ENCODE peak calls at places on chromosome 16, in eight cellular contexts. One of them, this sample, is unnamed.

GRCh38 chr16:77273-77806 is 685 bp upstream of the MPG start:
- DNase-seq in lower lobe of right lung: peak; percentile 77
- DNase-seq in colonic mucosa: peak; percentile 56
- DNase-seq in astrocyte of the spinal cord: peak; percentile 54
- DNase-seq in endothelial cell: peak; percentile 61
- DNase-seq in HCT116: no peak
- DNase-seq in mesothelial cell of epicardium: no peak
- DNase-seq in K562: peak; percentile 75
- DNase-seq in this sample: peak; percentile 65

GRCh38 chr16:2042666-2043295 is 4.9 kb downstream of the NTHL1 start:
- DNase-seq in endothelial cell: no peak
- DNase-seq in astrocyte of the spinal cord: no peak
- DNase-seq in mesothelial cell of epicardium: no peak
- DNase-seq in colonic mucosa: peak; percentile 62
- DNase-seq in lower lobe of right lung: no peak
- DNase-seq in HCT116: no peak
- DNase-seq in K562: peak; percentile 61
- DNase-seq in this sample: peak; percentile 15

GRCh38 chr16:71610936-71611871 is 14.8 kb upstream of the MARVELD3 start:
- DNase-seq in lower lobe of right lung: peak; percentile 83
- DNase-seq in endothelial cell: peak; percentile 96
- DNase-seq in astrocyte of the spinal cord: peak; percentile 47
- DNase-seq in HCT116: peak; percentile 59
- DNase-seq in colonic mucosa: peak; percentile 73
- DNase-seq in mesothelial cell of epicardium: peak; percentile 76
- DNase-seq in K562: peak; percentile 85
- DNase-seq in this sample: peak; percentile 94

GRCh38 chr16:5490499-5490898 is 392.9 kb upstream of the EEF2KMT start:
- DNase-seq in lower lobe of right lung: peak; percentile 52
- DNase-seq in K562: peak; percentile 59
- DNase-seq in endothelial cell: peak; percentile 79
- DNase-seq in astrocyte of the spinal cord: no peak
- DNase-seq in colonic mucosa: peak; percentile 55
- DNase-seq in mesothelial cell of epicardium: peak; percentile 53
- DNase-seq in HCT116: peak; percentile 15
- DNase-seq in this sample: peak; percentile 79

GRCh38 chr16:70685938-70686375 is at the start of gene MTSS2:
- DNase-seq in colonic mucosa: peak; percentile 66
- DNase-seq in endothelial cell: peak; percentile 78
- DNase-seq in HCT116: peak; percentile 35
- DNase-seq in astrocyte of the spinal cord: peak; percentile 91
- DNase-seq in lower lobe of right lung: peak; percentile 86
- DNase-seq in mesothelial cell of epicardium: peak; percentile 89
- DNase-seq in K562: peak; percentile 95
- DNase-seq in this sample: peak; percentile 84

GRCh38 chr16:30837904-30838303 is 50.9 kb upstream of the ZNF629 start:
- DNase-seq in lower lobe of right lung: no peak
- DNase-seq in HCT116: no peak
- DNase-seq in colonic mucosa: no peak
- DNase-seq in mesothelial cell of epicardium: no peak
- DNase-seq in astrocyte of the spinal cord: no peak
- DNase-seq in endothelial cell: no peak
- DNase-seq in K562: no peak
- DNase-seq in this sample: no peak

GRCh38 chr16:66520406-66521194 is 29.3 kb downstream of the TK2 start:
- DNase-seq in K562: no peak
- DNase-seq in HCT116: no peak
- DNase-seq in colonic mucosa: no peak
- DNase-seq in endothelial cell: no peak
- DNase-seq in mesothelial cell of epicardium: no peak
- DNase-seq in lower lobe of right lung: peak; percentile 86
- DNase-seq in astrocyte of the spinal cord: no peak
- DNase-seq in this sample: no peak

GRCh38 chr16:12681653-12682052 is 122.0 kb downstream of the CPPED1 start:
- DNase-seq in endothelial cell: no peak
- DNase-seq in mesothelial cell of epicardium: no peak
- DNase-seq in lower lobe of right lung: no peak
- DNase-seq in HCT116: no peak
- DNase-seq in colonic mucosa: no peak
- DNase-seq in K562: no peak
- DNase-seq in astrocyte of the spinal cord: no peak
- DNase-seq in this sample: no peak

GRCh38 chr16:3536851-3537250 is 36.0 kb downstream of the CLUAP1 start:
- DNase-seq in colonic mucosa: no peak
- DNase-seq in HCT116: no peak
- DNase-seq in mesothelial cell of epicardium: no peak
- DNase-seq in K562: no peak
- DNase-seq in endothelial cell: no peak
- DNase-seq in astrocyte of the spinal cord: no peak
- DNase-seq in lower lobe of right lung: no peak
- DNase-seq in this sample: no peak

GRCh38 chr16:20181386-20181785 is 107.7 kb upstream of the GPR139 start:
- DNase-seq in endothelial cell: no peak
- DNase-seq in colonic mucosa: no peak
- DNase-seq in K562: no peak
- DNase-seq in astrocyte of the spinal cord: no peak
- DNase-seq in lower lobe of right lung: no peak
- DNase-seq in mesothelial cell of epicardium: no peak
- DNase-seq in HCT116: no peak
- DNase-seq in this sample: no peak

GRCh38 chr16:77213542-77214108 is 14.4 kb downstream of the SYCE1L start:
- DNase-seq in mesothelial cell of epicardium: no peak
- DNase-seq in endothelial cell: no peak
- DNase-seq in astrocyte of the spinal cord: peak; percentile 88
- DNase-seq in HCT116: peak; percentile 98
- DNase-seq in colonic mucosa: no peak
- DNase-seq in lower lobe of right lung: no peak
- DNase-seq in K562: no peak
- DNase-seq in this sample: no peak

GRCh38 chr16:12099451-12100123 is 123.1 kb downstream of the SNX29 start:
- DNase-seq in colonic mucosa: no peak
- DNase-seq in astrocyte of the spinal cord: no peak
- DNase-seq in K562: no peak
- DNase-seq in lower lobe of right lung: no peak
- DNase-seq in endothelial cell: no peak
- DNase-seq in mesothelial cell of epicardium: no peak
- DNase-seq in HCT116: no peak
- DNase-seq in this sample: peak; percentile 43

GRCh38 chr16:2170080-2170479 is 14.5 kb downstream of the TRAF7 start:
- DNase-seq in K562: no peak
- DNase-seq in mesothelial cell of epicardium: no peak
- DNase-seq in lower lobe of right lung: no peak
- DNase-seq in colonic mucosa: no peak
- DNase-seq in astrocyte of the spinal cord: no peak
- DNase-seq in endothelial cell: peak; percentile 85
- DNase-seq in HCT116: no peak
- DNase-seq in this sample: no peak

GRCh38 chr16:55622930-55623561 is 32.7 kb upstream of the SLC6A2 start:
- DNase-seq in astrocyte of the spinal cord: peak; percentile 5
- DNase-seq in endothelial cell: peak; percentile 38
- DNase-seq in colonic mucosa: no peak
- DNase-seq in HCT116: peak; percentile 15
- DNase-seq in lower lobe of right lung: no peak
- DNase-seq in mesothelial cell of epicardium: no peak
- DNase-seq in K562: peak; percentile 61
- DNase-seq in this sample: peak; percentile 43

GRCh38 chr16:105521-105920 is 27.5 kb downstream of the MPG start:
- DNase-seq in HCT116: no peak
- DNase-seq in endothelial cell: no peak
- DNase-seq in colonic mucosa: no peak
- DNase-seq in astrocyte of the spinal cord: no peak
- DNase-seq in lower lobe of right lung: no peak
- DNase-seq in mesothelial cell of epicardium: no peak
- DNase-seq in K562: no peak
- DNase-seq in this sample: no peak

GRCh38 chr16:67183627-67184452 is at the start of gene MATCAP1:
- DNase-seq in colonic mucosa: peak; percentile 97
- DNase-seq in astrocyte of the spinal cord: peak; percentile 98
- DNase-seq in mesothelial cell of epicardium: peak; percentile 86
- DNase-seq in HCT116: peak; percentile 96
- DNase-seq in lower lobe of right lung: peak; percentile 95
- DNase-seq in K562: peak; percentile 100
- DNase-seq in endothelial cell: peak; percentile 92
- DNase-seq in this sample: peak; percentile 98

GRCh38 chr16:6484931-6485330 is 847.7 kb upstream of the RBFOX1 start:
- DNase-seq in colonic mucosa: no peak
- DNase-seq in lower lobe of right lung: no peak
- DNase-seq in HCT116: no peak
- DNase-seq in K562: no peak
- DNase-seq in endothelial cell: no peak
- DNase-seq in astrocyte of the spinal cord: no peak
- DNase-seq in mesothelial cell of epicardium: no peak
- DNase-seq in this sample: no peak

GRCh38 chr16:87369117-87369775 is 14.3 kb downstream of the FBXO31 start:
- DNase-seq in colonic mucosa: no peak
- DNase-seq in mesothelial cell of epicardium: no peak
- DNase-seq in endothelial cell: no peak
- DNase-seq in lower lobe of right lung: no peak
- DNase-seq in HCT116: no peak
- DNase-seq in K562: no peak
- DNase-seq in astrocyte of the spinal cord: no peak
- DNase-seq in this sample: no peak

GRCh38 chr16:57711-58110 is 4.1 kb downstream of the SNRNP25 start:
- DNase-seq in mesothelial cell of epicardium: no peak
- DNase-seq in astrocyte of the spinal cord: no peak
- DNase-seq in colonic mucosa: no peak
- DNase-seq in endothelial cell: no peak
- DNase-seq in HCT116: no peak
- DNase-seq in K562: no peak
- DNase-seq in lower lobe of right lung: peak; percentile 30
- DNase-seq in this sample: no peak

GRCh38 chr16:68403177-68403576 is 45.1 kb downstream of the SMPD3 start:
- DNase-seq in astrocyte of the spinal cord: no peak
- DNase-seq in endothelial cell: no peak
- DNase-seq in HCT116: no peak
- DNase-seq in mesothelial cell of epicardium: no peak
- DNase-seq in lower lobe of right lung: no peak
- DNase-seq in colonic mucosa: no peak
- DNase-seq in K562: no peak
- DNase-seq in this sample: no peak

GRCh38 chr16:26645629-26646028 is 421.1 kb upstream of the C16orf82 start:
- DNase-seq in endothelial cell: peak; percentile 58
- DNase-seq in astrocyte of the spinal cord: no peak
- DNase-seq in lower lobe of right lung: no peak
- DNase-seq in mesothelial cell of epicardium: peak; percentile 37
- DNase-seq in colonic mucosa: no peak
- DNase-seq in K562: peak; percentile 38
- DNase-seq in HCT116: no peak
- DNase-seq in this sample: peak; percentile 62

GRCh38 chr16:51302042-51302441 is 151.0 kb upstream of the SALL1 start:
- DNase-seq in astrocyte of the spinal cord: no peak
- DNase-seq in HCT116: no peak
- DNase-seq in lower lobe of right lung: no peak
- DNase-seq in mesothelial cell of epicardium: no peak
- DNase-seq in colonic mucosa: no peak
- DNase-seq in endothelial cell: no peak
- DNase-seq in K562: no peak
- DNase-seq in this sample: no peak
- TF ChIP-seq CTCF in astrocyte of the spinal cord: no peak
- TF ChIP-seq CTCF in HCT116: no peak
- TF ChIP-seq CTCF in lower lobe of right lung: no peak
- TF ChIP-seq CTCF in mesothelial cell of epicardium: no peak
- TF ChIP-seq CTCF in colonic mucosa: no peak
- TF ChIP-seq CTCF in endothelial cell: no peak
- TF ChIP-seq CTCF in K562: no peak
- TF ChIP-seq CTCF in this sample: no peak

GRCh38 chr16:53370827-53371226 is 63.4 kb upstream of the RBL2 start:
- DNase-seq in mesothelial cell of epicardium: no peak
- DNase-seq in HCT116: no peak
- DNase-seq in colonic mucosa: no peak
- DNase-seq in lower lobe of right lung: no peak
- DNase-seq in astrocyte of the spinal cord: no peak
- DNase-seq in endothelial cell: no peak
- DNase-seq in K562: no peak
- DNase-seq in this sample: no peak

GRCh38 chr16:53369921-53370320 is 64.3 kb upstream of the RBL2 start:
- DNase-seq in astrocyte of the spinal cord: no peak
- DNase-seq in K562: no peak
- DNase-seq in endothelial cell: no peak
- DNase-seq in mesothelial cell of epicardium: no peak
- DNase-seq in HCT116: no peak
- DNase-seq in colonic mucosa: no peak
- DNase-seq in lower lobe of right lung: no peak
- DNase-seq in this sample: no peak

GRCh38 chr16:53378138-53378537 is 56.1 kb upstream of the RBL2 start:
- DNase-seq in mesothelial cell of epicardium: no peak
- DNase-seq in K562: no peak
- DNase-seq in lower lobe of right lung: no peak
- DNase-seq in colonic mucosa: no peak
- DNase-seq in endothelial cell: no peak
- DNase-seq in HCT116: no peak
- DNase-seq in astrocyte of the spinal cord: no peak
- DNase-seq in this sample: no peak

GRCh38 chr16:53372942-53373871 is 61.1 kb upstream of the RBL2 start:
- DNase-seq in endothelial cell: peak; percentile 17
- DNase-seq in mesothelial cell of epicardium: no peak
- DNase-seq in lower lobe of right lung: peak; percentile 84
- DNase-seq in colonic mucosa: peak; percentile 90
- DNase-seq in astrocyte of the spinal cord: no peak
- DNase-seq in HCT116: peak; percentile 35
- DNase-seq in K562: peak; percentile 28
- DNase-seq in this sample: peak; percentile 36
- TF ChIP-seq CTCF in endothelial cell: no peak
- TF ChIP-seq CTCF in mesothelial cell of epicardium: no peak
- TF ChIP-seq CTCF in lower lobe of right lung: no peak
- TF ChIP-seq CTCF in colonic mucosa: no peak
- TF ChIP-seq CTCF in astrocyte of the spinal cord: no peak
- TF ChIP-seq CTCF in HCT116: no peak
- TF ChIP-seq CTCF in K562: no peak
- TF ChIP-seq CTCF in this sample: no peak

DNA sequence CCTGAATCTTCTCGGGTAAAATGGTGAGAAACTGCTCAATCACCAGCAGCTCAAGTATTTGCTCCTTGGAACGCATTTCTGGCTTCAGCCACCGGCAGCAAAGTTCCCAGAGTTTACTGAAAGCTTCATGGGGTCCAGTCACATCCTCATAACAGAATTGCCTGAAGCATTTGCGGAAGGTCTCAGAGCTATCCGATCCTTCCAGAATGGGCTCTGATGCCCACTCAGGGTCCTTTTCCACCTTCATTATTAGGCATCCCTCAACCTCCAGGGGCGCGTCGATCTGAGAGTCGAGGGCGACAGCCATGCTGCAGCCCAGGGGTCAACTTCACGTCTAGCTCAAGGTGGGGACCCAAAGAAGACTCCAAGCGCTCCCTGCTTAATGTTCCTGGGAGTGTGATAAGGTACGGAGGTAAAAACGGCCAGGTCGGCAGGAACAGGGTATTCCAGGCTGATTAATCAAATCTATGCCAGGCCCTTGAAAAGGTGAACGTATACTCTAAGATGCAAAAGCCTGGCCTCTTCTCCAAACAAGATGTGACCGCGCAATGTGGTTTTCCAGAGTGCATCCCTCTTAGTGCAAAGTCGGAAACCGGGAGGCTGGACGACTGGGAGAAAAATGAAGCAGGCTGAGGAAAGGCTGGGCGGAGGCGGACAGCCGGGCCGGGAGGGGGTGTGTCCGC is 683 bp downstream of the ZKSCAN2 start:
- DNase-seq in mesothelial cell of epicardium: no peak
- DNase-seq in astrocyte of the spinal cord: peak; percentile 20
- DNase-seq in lower lobe of right lung: peak; percentile 47
- DNase-seq in K562: peak; percentile 30
- DNase-seq in endothelial cell: peak; percentile 40
- DNase-seq in HCT116: no peak
- DNase-seq in colonic mucosa: peak; percentile 24
- DNase-seq in this sample: peak; percentile 54
- TF ChIP-seq CTCF in mesothelial cell of epicardium: no peak
- TF ChIP-seq CTCF in astrocyte of the spinal cord: no peak
- TF ChIP-seq CTCF in lower lobe of right lung: no peak
- TF ChIP-seq CTCF in K562: no peak
- TF ChIP-seq CTCF in endothelial cell: no peak
- TF ChIP-seq CTCF in HCT116: no peak
- TF ChIP-seq CTCF in colonic mucosa: no peak
- TF ChIP-seq CTCF in this sample: no peak

GRCh38 chr16:57533366-57533617 is 3.1 kb downstream of the CCDC102A start:
- DNase-seq in lower lobe of right lung: peak; percentile 32
- DNase-seq in HCT116: no peak
- DNase-seq in endothelial cell: no peak
- DNase-seq in K562: no peak
- DNase-seq in colonic mucosa: no peak
- DNase-seq in mesothelial cell of epicardium: no peak
- DNase-seq in astrocyte of the spinal cord: no peak
- DNase-seq in this sample: no peak
- TF ChIP-seq CTCF in lower lobe of right lung: no peak
- TF ChIP-seq CTCF in HCT116: no peak
- TF ChIP-seq CTCF in endothelial cell: no peak
- TF ChIP-seq CTCF in K562: no peak
- TF ChIP-seq CTCF in colonic mucosa: no peak
- TF ChIP-seq CTCF in mesothelial cell of epicardium: no peak
- TF ChIP-seq CTCF in astrocyte of the spinal cord: no peak
- TF ChIP-seq CTCF in this sample: no peak

This sample was measured in glutamatergic neuron.